ENCODE peak calls at places on chromosomes 16 and 17, in six cellular contexts. Y, T, K, Q, I and G are unnamed samples.

GRCh38 chr16:6687593-6687992 is 645.1 kb upstream of the RBFOX1 start:
- DNase-seq in I (no peak), Q (no peak), K (no peak), T (no peak), Y (no peak), G (no peak)

GRCh38 chr16:22687031-22687530 is 126.9 kb upstream of the HS3ST2 start:
- DNase-seq in I (no peak), Q (no peak), T (no peak), K (no peak), Y (no peak), G (no peak)

GRCh38 chr17:7336240-7337175 is at the start of gene ACAP1:
- DNase-seq in T (peak), Q (no peak), I (peak), Y (no peak), K (peak), G (no peak)

GRCh38 chr16:27441998-27442397 is 40.0 kb downstream of the IL21R start:
- DNase-seq in Y (no peak), Q (no peak), K (no peak), I (no peak), T (no peak), G (no peak)

GRCh38 chr17:70168979-70169706 is at the start of gene KCNJ2:
- DNase-seq in I (peak), K (no peak), Y (peak), T (no peak), Q (peak), G (peak)

GRCh38 chr17:51745993-51746392 is 412.5 kb downstream of the CA10 start:
- DNase-seq in T (no peak), Y (no peak), I (no peak), Q (no peak), K (no peak), G (no peak)

GRCh38 chr17:75181110-75181509 is 1.6 kb downstream of the SUMO2 start:
- DNase-seq in Q (no peak), I (no peak), Y (no peak), K (no peak), T (no peak), G (no peak)

GRCh38 chr16:83574388-83574787 is 233.4 kb upstream of the HSBP1 start:
- DNase-seq in T (no peak), Q (peak), I (no peak), Y (peak), K (no peak), G (peak)

GRCh38 chr17:10156579-10157488 is 41.6 kb downstream of the GAS7 start:
- DNase-seq in T (no peak), K (no peak), Q (no peak), Y (no peak), I (peak), G (no peak)